ENCODE peak calls at places on chromosomes 11 and 22, in six cellular contexts. One of them, this sample, is unnamed.

GRCh38 chr11:17296852-17297559 is 20.5 kb downstream of the NUCB2 start:
- DNase-seq in mesenchymal stem cell: no peak
- DNase-seq in H1: no peak
- DNase-seq in mesendoderm: no peak
- DNase-seq in H9: no peak
- DNase-seq in IMR-90: peak; percentile 34
- DNase-seq in this sample: no peak

GRCh38 chr11:47980093-47980906 is at the start of gene PTPRJ:
- DNase-seq in mesendoderm: peak; percentile 75
- DNase-seq in H9: peak; percentile 75
- DNase-seq in IMR-90: peak; percentile 48
- DNase-seq in mesenchymal stem cell: peak; percentile 60
- DNase-seq in H1: peak; percentile 74
- DNase-seq in this sample: peak; percentile 74

GRCh38 chr22:50114221-50114981 is 24.6 kb downstream of the MOV10L1 start:
- DNase-seq in IMR-90: peak; percentile 83
- DNase-seq in H1: no peak
- DNase-seq in H9: no peak
- DNase-seq in mesendoderm: no peak
- DNase-seq in mesenchymal stem cell: peak; percentile 87
- DNase-seq in this sample: no peak

GRCh38 chr11:65434057-65434666 is 11.6 kb downstream of the NEAT1 start:
- DNase-seq in H9: no peak
- DNase-seq in mesenchymal stem cell: peak; percentile 80
- DNase-seq in H1: no peak
- DNase-seq in mesendoderm: no peak
- DNase-seq in IMR-90: peak; percentile 34
- DNase-seq in this sample: no peak

GRCh38 chr11:75275581-75275980 is 35.0 kb downstream of the TPBGL start:
- DNase-seq in mesendoderm: peak; percentile 48
- DNase-seq in H1: no peak
- DNase-seq in mesenchymal stem cell: peak; percentile 38
- DNase-seq in IMR-90: peak; percentile 13
- DNase-seq in H9: peak; percentile 26
- DNase-seq in this sample: no peak

GRCh38 chr11:108654994-108655631 is 9.8 kb upstream of the DDX10 start:
- DNase-seq in H1: no peak
- DNase-seq in mesendoderm: peak; percentile 56
- DNase-seq in H9: no peak
- DNase-seq in mesenchymal stem cell: peak; percentile 66
- DNase-seq in IMR-90: peak; percentile 56
- DNase-seq in this sample: no peak

GRCh38 chr11:69746780-69747742 is 28.1 kb downstream of the FGF4 start:
- DNase-seq in H1: no peak
- DNase-seq in IMR-90: no peak
- DNase-seq in mesenchymal stem cell: no peak
- DNase-seq in H9: no peak
- DNase-seq in mesendoderm: peak; percentile 37
- DNase-seq in this sample: no peak

GRCh38 chr22:49685116-49685515 is 142.6 kb downstream of the BRD1 start:
- DNase-seq in H9: peak; percentile 19
- DNase-seq in H1: no peak
- DNase-seq in IMR-90: no peak
- DNase-seq in mesenchymal stem cell: no peak
- DNase-seq in mesendoderm: no peak
- DNase-seq in this sample: no peak

GRCh38 chr11:67629386-67630229 is at the start of gene NUDT8:
- DNase-seq in H9: peak; percentile 90
- DNase-seq in H1: peak; percentile 97
- DNase-seq in mesenchymal stem cell: peak; percentile 84
- DNase-seq in mesendoderm: peak; percentile 92
- DNase-seq in IMR-90: peak; percentile 68
- DNase-seq in this sample: peak; percentile 84

GRCh38 chr11:35740061-35740824 is 77.7 kb downstream of the TRIM44 start:
- DNase-seq in H1: no peak
- DNase-seq in H9: no peak
- DNase-seq in mesendoderm: no peak
- DNase-seq in IMR-90: no peak
- DNase-seq in mesenchymal stem cell: no peak
- DNase-seq in this sample: no peak

GRCh38 chr22:33577862-33578411 is 342.3 kb downstream of the LARGE1 start:
- DNase-seq in mesendoderm: no peak
- DNase-seq in mesenchymal stem cell: no peak
- DNase-seq in H9: no peak
- DNase-seq in IMR-90: no peak
- DNase-seq in H1: no peak
- DNase-seq in this sample: no peak

GRCh38 chr11:14538271-14538925 is 18.2 kb upstream of the PSMA1 start:
- DNase-seq in H9: no peak
- DNase-seq in mesendoderm: no peak
- DNase-seq in IMR-90: no peak
- DNase-seq in H1: no peak
- DNase-seq in mesenchymal stem cell: no peak
- DNase-seq in this sample: no peak

GRCh38 chr22:39292561-39293074 is 26.8 kb downstream of the RPL3 start:
- DNase-seq in mesendoderm: peak; percentile 80
- DNase-seq in mesenchymal stem cell: peak; percentile 91
- DNase-seq in H9: peak; percentile 76
- DNase-seq in IMR-90: peak; percentile 92
- DNase-seq in H1: no peak
- DNase-seq in this sample: peak; percentile 45

GRCh38 chr11:45489281-45489906 is 176.0 kb downstream of the CHST1 start:
- DNase-seq in H1: no peak
- DNase-seq in mesendoderm: peak; percentile 28
- DNase-seq in mesenchymal stem cell: no peak
- DNase-seq in IMR-90: no peak
- DNase-seq in H9: no peak
- DNase-seq in this sample: no peak

GRCh38 chr11:113663567-113663966 is 42.5 kb downstream of the TMPRSS5 start:
- DNase-seq in H9: no peak
- DNase-seq in IMR-90: no peak
- DNase-seq in H1: no peak
- DNase-seq in mesendoderm: no peak
- DNase-seq in mesenchymal stem cell: no peak
- DNase-seq in this sample: no peak
- H3K4me2 ChIP-seq in H9: no peak overlapping the region
- H3K4me2 ChIP-seq in IMR-90: no peak overlapping the region
- H3K4me2 ChIP-seq in H1: no peak overlapping the region
- H3K4me2 ChIP-seq in mesendoderm: no peak overlapping the region
- H3K4me2 ChIP-seq in mesenchymal stem cell: no peak overlapping the region
- H3K4me2 ChIP-seq in this sample: no peak overlapping the region

DNA sequence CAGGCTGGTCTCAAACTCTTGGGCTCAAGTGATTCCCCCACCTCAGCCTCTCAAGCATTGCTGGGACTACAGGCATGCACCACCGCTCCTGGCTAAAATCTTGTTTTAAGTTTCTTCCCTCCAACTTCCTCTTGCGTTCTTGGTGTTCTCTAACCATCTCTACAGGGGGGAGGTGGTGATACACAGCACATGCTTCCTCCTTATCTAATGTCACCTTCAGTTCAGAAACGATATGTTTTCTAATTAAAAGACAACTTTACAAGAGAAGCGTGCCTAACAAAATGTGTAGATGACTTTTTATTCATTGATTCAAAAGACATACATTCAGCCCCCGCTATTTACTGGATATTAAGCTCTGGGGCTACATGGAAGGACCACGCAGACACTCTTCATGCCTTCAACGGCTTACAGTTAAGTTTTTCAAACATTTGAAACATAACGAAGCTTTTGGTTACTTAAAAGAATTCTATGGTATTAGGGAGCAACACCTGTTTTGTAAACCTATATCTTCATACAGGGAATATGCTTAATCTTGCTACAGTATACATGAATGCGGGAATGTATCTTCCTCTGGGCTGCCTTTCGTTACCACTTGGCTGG is 930 bp upstream of the DLAT start:
- DNase-seq in mesendoderm: peak; percentile 47
- DNase-seq in mesenchymal stem cell: no peak
- DNase-seq in IMR-90: no peak
- DNase-seq in H1: no peak
- DNase-seq in H9: no peak
- DNase-seq in this sample: peak; percentile 14
- H4K8ac ChIP-seq in mesendoderm: peak overlapping the region; percentile 65
- H4K8ac ChIP-seq in mesenchymal stem cell: no peak overlapping the region
- H4K8ac ChIP-seq in IMR-90: peak overlapping the region; percentile 49
- H4K8ac ChIP-seq in H1: no peak overlapping the region
- H4K8ac ChIP-seq in H9: no peak overlapping the region
- H4K8ac ChIP-seq in this sample: no peak overlapping the region

DNA sequence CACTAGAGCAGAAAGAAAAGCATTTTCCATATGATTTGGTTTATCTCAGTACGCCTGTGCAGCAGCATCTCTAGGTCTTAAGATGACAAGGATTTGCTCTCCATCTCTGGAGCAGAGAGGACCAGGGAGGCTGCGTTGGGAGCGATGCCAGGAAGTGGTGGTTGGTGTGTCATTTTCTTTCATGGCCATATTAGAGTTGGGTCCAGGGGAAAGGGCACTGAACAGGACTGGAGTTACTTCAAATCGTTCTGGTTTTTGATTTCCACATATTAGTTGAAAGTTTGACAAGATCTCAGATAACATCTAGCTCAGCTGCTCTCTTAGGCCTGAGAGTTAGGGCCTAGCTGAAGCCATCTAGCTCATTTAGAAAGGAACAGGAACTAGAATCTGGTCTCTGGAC is 157.7 kb downstream of the ADAMTS15 start:
- DNase-seq in mesenchymal stem cell: no peak
- DNase-seq in H9: no peak
- DNase-seq in mesendoderm: no peak
- DNase-seq in H1: no peak
- DNase-seq in IMR-90: no peak
- DNase-seq in this sample: no peak
- H3K4me2 ChIP-seq in mesenchymal stem cell: no peak overlapping the region
- H3K4me2 ChIP-seq in H9: no peak overlapping the region
- H3K4me2 ChIP-seq in mesendoderm: no peak overlapping the region
- H3K4me2 ChIP-seq in H1: no peak overlapping the region
- H3K4me2 ChIP-seq in IMR-90: no peak overlapping the region
- H3K4me2 ChIP-seq in this sample: no peak overlapping the region

GRCh38 chr22:40348025-40348658 is 1.8 kb downstream of the ADSL start:
- DNase-seq in mesenchymal stem cell: peak; percentile 68
- DNase-seq in H9: no peak
- DNase-seq in mesendoderm: peak; percentile 66
- DNase-seq in IMR-90: peak; percentile 62
- DNase-seq in H1: no peak
- DNase-seq in this sample: no peak

GRCh38 chr22:40345271-40345670 is 1.0 kb upstream of the ADSL start:
- DNase-seq in mesenchymal stem cell: peak; percentile 36
- DNase-seq in IMR-90: peak; percentile 41
- DNase-seq in H1: no peak
- DNase-seq in H9: no peak
- DNase-seq in mesendoderm: no peak
- DNase-seq in this sample: no peak

GRCh38 chr22:40347300-40347699 is 1.0 kb downstream of the ADSL start:
- DNase-seq in H1: no peak
- DNase-seq in mesendoderm: no peak
- DNase-seq in H9: no peak
- DNase-seq in IMR-90: no peak
- DNase-seq in mesenchymal stem cell: no peak
- DNase-seq in this sample: no peak

GRCh38 chr22:40345801-40346177 is 511 bp upstream of the ADSL start:
- DNase-seq in IMR-90: no peak
- DNase-seq in H9: no peak
- DNase-seq in mesenchymal stem cell: no peak
- DNase-seq in H1: peak; percentile 55
- DNase-seq in mesendoderm: no peak
- DNase-seq in this sample: no peak

GRCh38 chr22:40346178-40347064 is at the start of gene ADSL:
- DNase-seq in H1: peak; percentile 91
- DNase-seq in H9: peak; percentile 89
- DNase-seq in mesenchymal stem cell: peak; percentile 93
- DNase-seq in mesendoderm: peak; percentile 94
- DNase-seq in IMR-90: peak; percentile 79
- DNase-seq in this sample: peak; percentile 81
- H4K8ac ChIP-seq in H1: peak within 1 kb of the TSS; percentile 90
- H4K8ac ChIP-seq in H9: no peak within 1 kb of the TSS
- H4K8ac ChIP-seq in mesenchymal stem cell: peak within 1 kb of the TSS; percentile 97
- H4K8ac ChIP-seq in mesendoderm: no peak within 1 kb of the TSS
- H4K8ac ChIP-seq in IMR-90: peak within 1 kb of the TSS; percentile 96
- H4K8ac ChIP-seq in this sample: peak within 1 kb of the TSS; percentile 74

GRCh38 chr11:111603633-111604130 is 1.4 kb downstream of the SIK2 start:
- DNase-seq in mesenchymal stem cell: peak; percentile 35
- DNase-seq in H1: no peak
- DNase-seq in H9: no peak
- DNase-seq in mesendoderm: no peak
- DNase-seq in IMR-90: no peak
- DNase-seq in this sample: no peak

GRCh38 chr11:111606986-111607385 is 4.7 kb downstream of the SIK2 start:
- DNase-seq in mesenchymal stem cell: no peak
- DNase-seq in mesendoderm: no peak
- DNase-seq in IMR-90: peak; percentile 37
- DNase-seq in H9: no peak
- DNase-seq in H1: no peak
- DNase-seq in this sample: no peak

GRCh38 chr11:111604392-111605009 is 2.3 kb downstream of the SIK2 start:
- DNase-seq in IMR-90: peak; percentile 45
- DNase-seq in H1: no peak
- DNase-seq in mesenchymal stem cell: peak; percentile 67
- DNase-seq in mesendoderm: peak; percentile 67
- DNase-seq in H9: no peak
- DNase-seq in this sample: peak; percentile 40

GRCh38 chr11:111607751-111608150 is 5.5 kb downstream of the SIK2 start:
- DNase-seq in IMR-90: no peak
- DNase-seq in H9: no peak
- DNase-seq in mesenchymal stem cell: no peak
- DNase-seq in H1: no peak
- DNase-seq in mesendoderm: no peak
- DNase-seq in this sample: no peak

GRCh38 chr11:111605681-111606080 is 3.4 kb downstream of the SIK2 start:
- DNase-seq in mesenchymal stem cell: no peak
- DNase-seq in H1: no peak
- DNase-seq in mesendoderm: no peak
- DNase-seq in IMR-90: no peak
- DNase-seq in H9: no peak
- DNase-seq in this sample: no peak
- H3K4me2 ChIP-seq in mesenchymal stem cell: no peak overlapping the region
- H3K4me2 ChIP-seq in H1: no peak overlapping the region
- H3K4me2 ChIP-seq in mesendoderm: no peak overlapping the region
- H3K4me2 ChIP-seq in IMR-90: peak overlapping the region; percentile 30
- H3K4me2 ChIP-seq in H9: no peak overlapping the region
- H3K4me2 ChIP-seq in this sample: no peak overlapping the region

GRCh38 chr22:37640591-37641250 is 1.3 kb downstream of the SH3BP1 start:
- DNase-seq in mesenchymal stem cell: peak; percentile 20
- DNase-seq in H9: no peak
- DNase-seq in mesendoderm: no peak
- DNase-seq in IMR-90: no peak
- DNase-seq in H1: no peak
- DNase-seq in this sample: no peak
- H4K8ac ChIP-seq in mesenchymal stem cell: no peak overlapping the region
- H4K8ac ChIP-seq in H9: no peak overlapping the region
- H4K8ac ChIP-seq in mesendoderm: no peak overlapping the region
- H4K8ac ChIP-seq in IMR-90: no peak overlapping the region
- H4K8ac ChIP-seq in H1: no peak overlapping the region
- H4K8ac ChIP-seq in this sample: no peak overlapping the region

DNA sequence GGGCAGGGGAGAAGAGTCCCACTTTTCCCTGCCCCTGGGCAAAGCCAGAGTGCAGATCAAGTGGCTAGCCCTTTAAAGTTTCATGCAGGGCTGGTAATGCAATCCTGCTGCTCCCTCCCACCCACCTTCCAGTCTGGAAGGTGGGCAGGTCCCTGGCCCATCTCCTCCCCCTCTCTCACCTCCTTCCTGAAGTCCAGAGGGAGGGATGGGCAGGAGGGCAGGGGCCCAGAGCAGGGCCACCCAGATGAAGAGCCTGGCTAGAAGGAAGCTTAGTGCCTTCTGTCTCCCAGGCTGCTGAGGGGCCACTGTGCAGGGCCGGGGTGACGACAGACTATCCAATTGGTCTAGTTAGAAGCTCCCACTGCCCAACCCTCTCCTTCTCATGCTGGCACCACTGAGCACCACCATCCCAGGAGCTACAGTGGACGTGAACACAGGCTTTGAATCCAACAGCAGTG is 10.7 kb downstream of the TSKU start:
- DNase-seq in IMR-90: no peak
- DNase-seq in H1: peak; percentile 41
- DNase-seq in H9: peak; percentile 33
- DNase-seq in mesenchymal stem cell: no peak
- DNase-seq in mesendoderm: no peak
- DNase-seq in this sample: no peak
- H3K4me2 ChIP-seq in IMR-90: no peak overlapping the region
- H3K4me2 ChIP-seq in H1: peak overlapping the region; percentile 13
- H3K4me2 ChIP-seq in H9: no peak overlapping the region
- H3K4me2 ChIP-seq in mesenchymal stem cell: peak overlapping the region; percentile 25
- H3K4me2 ChIP-seq in mesendoderm: no peak overlapping the region
- H3K4me2 ChIP-seq in this sample: no peak overlapping the region